ENCODE peak calls at places on chromosomes 6 and 20, in seven cellular contexts. Y is IMR-90, Q is retinal pigment epithelial cell, R is thoracic aorta, H is sigmoid colon, C is endodermal cell, J is foreskin fibroblast. P is an unnamed sample.

GRCh38 chr20:18057994-18058349 is 256 bp upstream of the OVOL2 start:
- DNase-seq in J (no peak), Y (no peak), R (no peak), H (no peak), Q (no peak), C (no peak), P (no peak)

GRCh38 chr6:153126218-153126617 is 4.9 kb downstream of the RGS17 start:
- DNase-seq in Q (no peak), R (no peak), J (no peak), Y (no peak), C (no peak), H (no peak), P (no peak)

GRCh38 chr20:11585752-11586352 is 331.8 kb upstream of the BTBD3 start:
- DNase-seq in Y (peak), H (no peak), C (no peak), Q (no peak), R (no peak), J (peak), P (peak)

GRCh38 chr6:21281366-21281765 is 312.2 kb upstream of the SOX4 start:
- DNase-seq in R (no peak), J (no peak), Q (no peak), H (no peak), Y (no peak), C (no peak), P (no peak)

GRCh38 chr6:87074051-87074711 is 20.7 kb downstream of the CGA start:
- DNase-seq in Q (no peak), Y (no peak), H (no peak), R (no peak), C (no peak), J (no peak), P (no peak)

GRCh38 chr20:7926767-7927166 is 13.5 kb downstream of the HAO1 start:
- DNase-seq in J (peak), Q (peak), C (no peak), H (no peak), Y (peak), R (no peak), P (peak)

GRCh38 chr20:21505161-21505809 is 8.6 kb downstream of the NKX2-2 start:
- DNase-seq in C (peak), Y (peak), R (peak), J (peak), H (no peak), Q (no peak), P (no peak)

GRCh38 chr6:46794068-46794467 is 879 bp downstream of the MEP1A start:
- DNase-seq in J (no peak), C (no peak), R (no peak), Y (no peak), H (no peak), Q (no peak), P (no peak)

GRCh38 chr6:154164397-154164796 is 125.4 kb downstream of the OPRM1 start:
- DNase-seq in C (no peak), Y (peak), R (no peak), Q (peak), H (peak), J (peak), P (no peak)

GRCh38 chr6:154167163-154167562 is 128.1 kb downstream of the OPRM1 start:
- DNase-seq in R (no peak), Q (no peak), J (no peak), H (no peak), Y (no peak), C (no peak), P (no peak)

GRCh38 chr20:24991897-24992419 is 593 bp downstream of the APMAP start:
- DNase-seq in H (peak), C (no peak), R (no peak), Q (no peak), J (peak), Y (no peak), P (no peak)

GRCh38 chr6:101935732-101936131 is 542.2 kb downstream of the GRIK2 start:
- DNase-seq in H (no peak), C (no peak), J (no peak), Q (no peak), R (no peak), Y (no peak), P (no peak)

GRCh38 chr6:108453601-108454157 is 107.0 kb upstream of the FOXO3 start:
- DNase-seq in Q (no peak), C (no peak), H (no peak), J (peak), Y (peak), R (no peak), P (no peak)

GRCh38 chr6:136728033-136728939 is 64.0 kb downstream of the MAP3K5 start:
- DNase-seq in C (no peak), Y (no peak), H (no peak), Q (no peak), J (peak), R (no peak), P (peak)

GRCh38 chr6:101365181-101365580 is 28.3 kb upstream of the GRIK2 start:
- DNase-seq in R (no peak), Y (no peak), H (no peak), C (no peak), Q (no peak), J (no peak), P (no peak)

GRCh38 chr6:11938285-11938890 is 73.7 kb upstream of the HIVEP1 start:
- DNase-seq in R (no peak), Y (no peak), C (peak), Q (no peak), J (peak), H (no peak), P (no peak)

GRCh38 chr6:155093430-155093829 is 98.3 kb downstream of the TIAM2 start:
- DNase-seq in H (no peak), C (peak), R (no peak), Q (no peak), Y (no peak), J (no peak), P (no peak)

GRCh38 chr6:162203287-162203686 is 524.3 kb downstream of the PRKN start:
- DNase-seq in H (no peak), C (no peak), Y (no peak), R (no peak), J (no peak), Q (no peak), P (no peak)

GRCh38 chr20:60116128-60116909 is 158.1 kb downstream of the CDH26 start:
- DNase-seq in Y (no peak), Q (no peak), J (no peak), R (no peak), C (no peak), H (no peak), P (no peak)

GRCh38 chr6:110039996-110040383 is 61.9 kb downstream of the GPR6 start:
- DNase-seq in H (no peak), R (no peak), C (peak), J (peak), Y (peak), Q (peak), P (peak)

GRCh38 chr6:158841358-158841757 is 22.2 kb upstream of the EZR start:
- DNase-seq in C (no peak), Y (no peak), Q (no peak), R (no peak), H (no peak), J (no peak), P (no peak)

GRCh38 chr6:16238057-16238657 is at the start of gene GMPR:
- DNase-seq in C (peak), H (peak), Q (no peak), Y (peak), J (peak), R (peak), P (no peak)

GRCh38 chr20:25022680-25023079 is 30.1 kb upstream of the APMAP start:
- DNase-seq in Q (no peak), J (no peak), C (peak), Y (no peak), R (no peak), H (peak), P (peak)

GRCh38 chr6:89082439-89082838 is 1.9 kb downstream of the PNRC1 start:
- DNase-seq in H (no peak), R (no peak), J (no peak), Q (no peak), Y (peak), C (no peak), P (peak)

GRCh38 chr6:37860226-37860839 is 40.8 kb downstream of the ZFAND3 start:
- DNase-seq in J (peak), R (no peak), Q (no peak), C (peak), H (no peak), Y (peak), P (peak)

GRCh38 chr20:49684335-49684997 is 29.2 kb downstream of the B4GALT5 start:
- DNase-seq in Y (no peak), J (no peak), R (no peak), C (no peak), Q (peak), H (no peak), P (no peak)

GRCh38 chr20:5657190-5657872 is 92.9 kb upstream of the SHLD1 start:
- DNase-seq in H (peak), Y (peak), C (no peak), R (no peak), Q (peak), J (peak), P (peak)

GRCh38 chr20:31543966-31544598 is 29.8 kb downstream of the HM13 start:
- DNase-seq in Y (peak), R (no peak), C (no peak), J (peak), Q (peak), H (no peak), P (peak)

GRCh38 chr6:28553986-28554881 is 28.6 kb downstream of the GPX5 start:
- DNase-seq in R (no peak), C (no peak), H (no peak), Q (no peak), J (no peak), Y (no peak), P (no peak)

DNA sequence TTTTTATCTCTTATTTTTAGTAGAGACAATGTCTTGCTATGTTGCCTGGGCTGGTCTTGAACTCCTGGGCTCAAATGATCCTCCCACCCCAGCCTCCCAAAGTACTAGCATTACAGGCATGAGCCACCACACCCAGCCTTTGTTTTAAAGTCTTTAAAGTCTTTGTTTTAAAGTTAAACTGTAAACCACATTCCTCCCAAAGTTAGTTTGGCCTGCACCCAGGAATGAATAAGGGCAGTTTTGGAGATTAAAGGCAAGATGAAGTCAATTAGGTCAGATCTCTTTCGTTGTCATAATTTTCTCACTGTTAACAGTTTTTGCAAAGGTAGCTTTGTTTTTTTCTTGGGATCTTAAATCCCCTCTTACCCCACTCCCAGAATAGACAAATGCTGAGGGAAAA is 63.8 kb downstream of the UBR2 start:
- DNase-seq in C (no peak), J (peak), R (no peak), H (no peak), Q (peak), Y (no peak), P (no peak)
- H3K4me3 ChIP-seq in C (no peak), J (no peak), R (no peak), H (no peak), Q (no peak), Y (no peak), P (no peak)

DNA sequence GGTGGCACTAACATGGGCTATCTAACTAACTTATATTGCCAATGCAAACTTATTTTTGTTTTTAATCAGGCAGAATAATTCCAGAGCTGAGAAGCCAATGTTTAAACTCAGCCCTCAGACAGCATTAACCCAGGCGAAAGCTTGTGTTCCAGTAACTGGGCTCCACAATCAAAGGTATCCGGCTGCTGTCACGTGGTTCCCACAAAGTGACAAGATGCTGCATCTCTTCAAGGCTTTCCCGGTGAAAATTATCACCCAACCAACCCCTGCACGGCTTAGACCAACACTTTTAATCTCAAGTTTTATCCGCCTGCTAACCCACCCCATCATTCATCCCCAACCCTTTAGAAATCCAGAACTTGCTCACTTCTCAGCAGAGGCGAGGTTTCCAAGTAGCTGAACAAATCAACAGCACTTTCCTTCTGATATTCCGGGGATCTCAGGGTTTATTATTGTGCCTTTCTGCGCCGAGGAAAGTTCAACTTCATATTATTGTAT is 874 bp downstream of the MTCL3 start:
- DNase-seq in R (no peak), Q (no peak), C (peak), H (no peak), Y (no peak), J (no peak), P (no peak)
- H3K4me3 ChIP-seq in R (peak), Q (peak), C (peak), H (no peak), Y (peak), J (no peak), P (no peak)

GRCh38 chr20:33858666-33859065 is 47.5 kb downstream of the CHMP4B start:
- DNase-seq in R (no peak), J (no peak), Y (no peak), C (no peak), Q (no peak), H (no peak), P (no peak)

GRCh38 chr20:33861458-33861857 is 50.3 kb downstream of the CHMP4B start:
- DNase-seq in Q (no peak), R (no peak), H (no peak), Y (no peak), J (no peak), C (no peak), P (no peak)

GRCh38 chr20:33859157-33859695 is 48.1 kb downstream of the CHMP4B start:
- DNase-seq in C (no peak), R (no peak), Q (no peak), H (no peak), Y (no peak), J (peak), P (no peak)

GRCh38 chr20:33857722-33858563 is 46.8 kb downstream of the CHMP4B start:
- DNase-seq in C (no peak), Y (no peak), J (no peak), H (no peak), Q (no peak), R (no peak), P (no peak)

DNA sequence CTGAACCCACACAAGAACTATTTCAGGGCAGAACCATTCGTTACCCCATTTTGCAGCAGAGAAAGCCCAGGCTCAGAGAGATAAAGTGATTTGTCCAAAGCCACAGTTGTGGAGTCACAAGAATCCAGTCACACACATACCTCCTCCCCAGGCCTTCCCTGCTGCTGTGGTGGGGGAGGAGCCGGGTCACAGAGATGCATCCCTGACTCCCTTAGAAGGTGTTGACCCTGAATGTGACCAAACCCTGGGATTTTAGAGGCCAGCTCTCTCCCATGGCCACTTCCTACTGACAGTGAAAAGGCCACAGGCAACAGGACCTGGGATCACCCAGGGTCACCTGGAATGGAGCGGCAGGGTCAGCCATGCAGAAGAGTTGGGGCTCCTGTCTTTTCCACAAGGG is 48.6 kb downstream of the CHMP4B start:
- DNase-seq in Y (no peak), C (no peak), Q (no peak), H (no peak), J (no peak), R (no peak), P (no peak)
- H3K4me3 ChIP-seq in Y (no peak), C (no peak), Q (no peak), H (no peak), J (no peak), R (no peak), P (no peak)

GRCh38 chr6:84908304-84908904 is 144.0 kb upstream of the TBX18 start:
- DNase-seq in J (no peak), Y (no peak), C (no peak), Q (no peak), H (no peak), R (no peak), P (no peak)

GRCh38 chr6:84910881-84911607 is 146.6 kb upstream of the TBX18 start:
- DNase-seq in Q (no peak), H (no peak), J (peak), Y (no peak), C (no peak), R (no peak), P (no peak)

GRCh38 chr6:84902354-84902928 is 138.0 kb upstream of the TBX18 start:
- DNase-seq in J (no peak), R (no peak), Y (no peak), Q (no peak), C (no peak), H (no peak), P (no peak)

DNA sequence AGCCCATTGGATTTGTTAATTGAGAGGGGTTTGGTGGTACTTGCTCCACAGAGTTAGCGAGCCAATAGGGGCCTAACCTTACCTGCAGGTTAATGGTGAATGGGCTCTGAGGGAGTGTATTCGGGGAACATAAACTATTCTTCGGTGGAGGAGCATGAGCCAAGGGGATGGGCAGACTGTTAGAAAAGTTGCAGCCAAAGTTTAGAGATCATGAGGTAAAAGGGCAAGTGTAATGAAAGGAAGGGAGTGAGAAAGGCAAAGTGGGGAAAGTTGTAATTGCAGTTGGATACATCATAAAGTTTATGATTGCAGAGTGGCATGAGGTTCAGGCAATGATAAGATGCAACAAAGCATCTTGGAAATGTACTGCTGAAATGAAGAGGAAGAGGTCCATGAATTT is 142.1 kb upstream of the TBX18 start:
- DNase-seq in Q (no peak), R (no peak), H (no peak), Y (no peak), J (no peak), C (no peak), P (no peak)
- H3K4me3 ChIP-seq in Q (no peak), R (no peak), H (no peak), Y (no peak), J (no peak), C (no peak), P (no peak)

GRCh38 chr6:10099648-10100047 is 315.2 kb downstream of the TFAP2A start:
- DNase-seq in Y (no peak), H (no peak), Q (no peak), R (no peak), J (no peak), C (no peak), P (no peak)
- H3K4me3 ChIP-seq in Y (no peak), H (no peak), Q (no peak), R (no peak), J (no peak), C (no peak), P (no peak)

GRCh38 chr20:48622421-48622820 is 205.4 kb downstream of the PREX1 start:
- DNase-seq in Q (no peak), J (no peak), H (no peak), C (no peak), R (no peak), Y (no peak), P (no peak)

GRCh38 chr20:48620112-48620485 is 207.7 kb downstream of the PREX1 start:
- DNase-seq in H (no peak), Q (no peak), Y (no peak), J (no peak), R (no peak), C (no peak), P (no peak)

GRCh38 chr20:48619126-48620101 is 208.4 kb downstream of the PREX1 start:
- DNase-seq in Y (no peak), J (peak), C (no peak), H (peak), R (no peak), Q (no peak), P (no peak)

GRCh38 chr20:48621256-48622078 is 206.3 kb downstream of the PREX1 start:
- DNase-seq in R (no peak), C (no peak), Q (no peak), Y (peak), J (peak), H (no peak), P (peak)

GRCh38 chr20:48620486-48621255 is 207.1 kb downstream of the PREX1 start:
- DNase-seq in J (peak), Q (peak), Y (peak), C (peak), R (peak), H (peak), P (peak)
- H3K4me3 ChIP-seq in J (peak), Q (peak), Y (no peak), C (peak), R (peak), H (peak), P (no peak)